ENCODE peak calls at places on chromosomes 2 and 18, in four cellular contexts. U, E, J and F are unnamed samples.

GRCh38 chr18:67864677-67865340 is 348.3 kb upstream of the DSEL start:
- DNase-seq in U (no peak), E (peak), J (peak), F (peak)

GRCh38 chr2:128736689-128737545 is 418.2 kb upstream of the HS6ST1 start:
- DNase-seq in U (peak), E (peak), J (peak), F (peak)

GRCh38 chr18:79912409-79912991 is 39.0 kb downstream of the SLC66A2 start:
- DNase-seq in U (no peak), E (peak), J (peak), F (peak)

GRCh38 chr2:111698743-111699554 is 185.0 kb downstream of the ANAPC1 start:
- DNase-seq in U (peak), E (peak), J (peak), F (peak)

GRCh38 chr2:127678531-127678930 is 3.2 kb upstream of the LIMS2 start:
- DNase-seq in U (no peak), E (no peak), J (no peak), F (no peak)

GRCh38 chr2:241020201-241020600 is 21.8 kb downstream of the SNED1 start:
- DNase-seq in U (no peak), E (no peak), J (no peak), F (no peak)

GRCh38 chr18:44079602-44080001 is 601.1 kb upstream of the SETBP1 start:
- DNase-seq in U (no peak), E (peak), J (peak), F (peak)

GRCh38 chr18:75162467-75162866 is 46.5 kb downstream of the PTGR3 start:
- DNase-seq in U (no peak), E (peak), J (peak), F (peak)

GRCh38 chr2:102073168-102073724 is 69.3 kb upstream of the IL1R1 start:
- DNase-seq in U (no peak), E (no peak), J (no peak), F (no peak)

GRCh38 chr2:54103454-54104314 is 11.7 kb upstream of the ACYP2 start:
- DNase-seq in U (peak), E (peak), J (peak), F (peak)

GRCh38 chr2:171515672-171516298 is 6.5 kb upstream of the CYBRD1 start:
- DNase-seq in U (no peak), E (peak), J (peak), F (peak)

GRCh38 chr2:152755029-152755428 is 36.6 kb downstream of the ARL6IP6 start:
- DNase-seq in U (no peak), E (peak), J (no peak), F (no peak)

GRCh38 chr2:220707261-220707660 is 864.8 kb downstream of the EPHA4 start:
- DNase-seq in U (no peak), E (no peak), J (no peak), F (no peak)

GRCh38 chr2:74884118-74884517 is 50.2 kb downstream of the HK2 start:
- DNase-seq in U (no peak), E (no peak), J (no peak), F (no peak)

GRCh38 chr2:26848336-26849055 is 564 bp downstream of the DPYSL5 start:
- DNase-seq in U (no peak), E (no peak), J (no peak), F (no peak)

GRCh38 chr18:44851806-44852205 is 171.1 kb downstream of the SETBP1 start:
- DNase-seq in U (no peak), E (no peak), J (no peak), F (no peak)

GRCh38 chr2:237923507-237924163 is 43.2 kb upstream of the UBE2F start:
- DNase-seq in U (peak), E (peak), J (peak), F (peak)

GRCh38 chr18:58362027-58362575 is 266.8 kb downstream of the ALPK2 start:
- DNase-seq in U (peak), E (peak), J (peak), F (peak)

GRCh38 chr2:183665976-183666375 is 541.7 kb downstream of the NUP35 start:
- DNase-seq in U (no peak), E (peak), J (peak), F (peak)

GRCh38 chr2:241003369-241003768 is 5.0 kb downstream of the SNED1 start:
- DNase-seq in U (no peak), E (no peak), J (no peak), F (no peak)

GRCh38 chr2:191571163-191571769 is 106.7 kb upstream of the NABP1 start:
- DNase-seq in U (peak), E (peak), J (peak), F (peak)

GRCh38 chr18:39215920-39216319 is 1650.3 kb upstream of the CELF4 start:
- DNase-seq in U (no peak), E (no peak), J (no peak), F (no peak)

GRCh38 chr18:35344736-35345459 is 678 bp upstream of the ZNF24 start:
- DNase-seq in U (no peak), E (no peak), J (no peak), F (no peak)

GRCh38 chr2:171166328-171166983 is 5.8 kb upstream of the TLK1 start:
- DNase-seq in U (no peak), E (peak), J (no peak), F (no peak)

GRCh38 chr2:126831234-126832005 is 67.3 kb upstream of the TEX51 start:
- DNase-seq in U (no peak), E (peak), J (no peak), F (no peak)

GRCh38 chr18:36419913-36420531 is 122.5 kb downstream of the FHOD3 start:
- DNase-seq in U (no peak), E (no peak), J (peak), F (no peak)

GRCh38 chr2:1894578-1894977 is 150.3 kb upstream of the PXDN start:
- DNase-seq in U (no peak), E (no peak), J (no peak), F (no peak)

GRCh38 chr2:146652311-146652710 is 1192.5 kb upstream of the ACVR2A start:
- DNase-seq in U (no peak), E (no peak), J (no peak), F (peak)

GRCh38 chr18:12597775-12598174 is 60.1 kb downstream of the SPIRE1 start:
- DNase-seq in U (peak), E (peak), J (peak), F (peak)

GRCh38 chr18:22977847-22978701 is 44.9 kb downstream of the RBBP8 start:
- DNase-seq in U (peak), E (peak), J (peak), F (peak)

GRCh38 chr2:104847821-104848160 is 6.1 kb upstream of the POU3F3 start:
- DNase-seq in U (no peak), E (no peak), J (no peak), F (peak)

GRCh38 chr18:51089691-51090090 is 59.7 kb downstream of the SMAD4 start:
- DNase-seq in U (no peak), E (no peak), J (peak), F (no peak)

GRCh38 chr2:119119999-119120710 is 38.4 kb downstream of the C1QL2 start:
- DNase-seq in U (no peak), E (no peak), J (no peak), F (no peak)

GRCh38 chr18:2240311-2240705 is 331.0 kb downstream of the METTL4 start:
- DNase-seq in U (no peak), E (peak), J (peak), F (no peak)

GRCh38 chr2:240561325-240561971 is 1.3 kb downstream of the DUSP28 start:
- DNase-seq in U (no peak), E (peak), J (peak), F (peak)

GRCh38 chr2:196259507-196260481 is 88.4 kb upstream of the STK17B start:
- DNase-seq in U (no peak), E (peak), J (peak), F (peak)

GRCh38 chr2:33226546-33226945 is 249.9 kb upstream of the RASGRP3 start:
- DNase-seq in U (no peak), E (no peak), J (no peak), F (no peak)

GRCh38 chr2:104545055-104545454 is 308.9 kb upstream of the POU3F3 start:
- DNase-seq in U (no peak), E (no peak), J (no peak), F (no peak)

GRCh38 chr2:181426687-181427086 is 30.5 kb upstream of the ITGA4 start:
- DNase-seq in U (no peak), E (no peak), J (no peak), F (no peak)

GRCh38 chr2:230864605-230865323 is at the start of gene ITM2C:
- DNase-seq in U (peak), E (peak), J (peak), F (peak)
- TF ChIP-seq CTCF in U (peak), E (peak), J (peak), F (peak)

GRCh38 chr2:206250041-206250897 is 24.2 kb upstream of the ZDBF2 start:
- DNase-seq in U (peak), E (peak), J (no peak), F (no peak)
- H3K4me3 ChIP-seq in U (peak), E (peak), J (no peak), F (peak)

DNA sequence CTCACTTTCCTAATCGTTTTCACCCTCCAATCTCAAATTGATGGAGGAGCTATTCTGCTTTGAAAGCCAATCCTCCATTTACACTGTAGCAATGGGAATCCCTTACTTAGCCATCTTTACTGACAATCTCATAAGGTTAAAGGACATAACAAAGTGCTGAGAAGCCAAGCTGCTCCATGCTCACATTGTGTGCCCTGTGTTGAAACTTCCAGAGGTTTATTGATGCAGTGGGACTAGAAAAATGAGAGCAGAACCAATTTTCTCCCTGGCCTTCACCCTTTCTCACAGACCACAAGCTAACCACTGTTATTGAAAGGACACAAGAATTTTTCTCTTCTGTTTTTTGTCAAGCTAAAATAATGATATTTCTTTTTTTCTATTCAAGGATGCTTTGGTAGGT is 63.8 kb downstream of the CSRNP3 start:
- DNase-seq in U (no peak), E (no peak), J (no peak), F (peak)
- TF ChIP-seq CTCF in U (no peak), E (no peak), J (no peak), F (no peak)

GRCh38 chr2:10078001-10078400 is 2.2 kb downstream of the CYS1 start:
- DNase-seq in U (no peak), E (no peak), J (no peak), F (no peak)

GRCh38 chr2:10078704-10079191 is 1.5 kb downstream of the CYS1 start:
- DNase-seq in U (no peak), E (peak), J (no peak), F (no peak)

GRCh38 chr2:10079192-10079930 is 850 bp downstream of the CYS1 start:
- DNase-seq in U (peak), E (peak), J (peak), F (peak)

GRCh38 chr2:10079931-10080535 is at the start of gene CYS1:
- DNase-seq in U (peak), E (peak), J (no peak), F (no peak)

DNA sequence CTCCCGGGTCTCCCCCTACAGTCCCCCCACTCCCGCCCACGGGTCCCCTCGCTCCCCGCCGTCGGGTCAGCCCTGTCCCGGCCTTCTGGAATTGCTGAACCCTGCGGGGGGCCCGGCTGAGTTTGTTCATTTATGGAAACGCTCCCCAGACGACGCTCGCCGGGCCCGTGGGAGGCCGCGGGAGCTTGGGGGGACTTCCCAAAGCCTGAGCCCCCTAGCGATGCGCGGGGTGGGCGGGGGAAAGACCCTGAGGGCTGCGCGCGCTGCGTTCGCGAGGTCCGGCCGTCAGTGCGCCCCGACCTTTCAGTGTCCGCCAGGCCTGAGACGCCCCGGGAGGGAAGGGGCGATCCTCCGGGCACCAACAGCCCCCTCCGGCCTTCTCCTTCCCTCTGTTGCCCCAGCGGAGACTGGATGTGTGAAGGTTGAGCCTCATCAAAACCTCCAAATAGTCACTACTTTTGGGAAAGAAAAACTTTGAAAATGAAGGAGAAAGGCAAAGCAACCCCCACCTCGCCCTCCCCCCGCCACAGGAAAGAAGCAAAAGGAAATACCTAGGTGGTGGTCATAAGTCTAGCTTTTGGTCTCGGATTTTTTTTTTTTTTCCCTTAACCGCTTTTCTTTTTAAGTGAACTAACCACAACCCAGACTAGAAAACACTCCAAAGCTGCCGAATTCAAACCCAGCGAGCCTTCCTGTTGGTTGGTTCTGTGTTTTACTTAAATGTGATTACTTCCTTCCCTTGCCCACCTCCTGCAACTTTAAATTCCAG is 509 bp upstream of the CYS1 start:
- DNase-seq in U (no peak), E (no peak), J (no peak), F (peak)
- H3K4me3 ChIP-seq in U (peak), E (no peak), J (no peak), F (peak)

GRCh38 chr2:20650412-20650879 is 452 bp downstream of the HS1BP3 start:
- DNase-seq in U (peak), E (peak), J (peak), F (no peak)
- TF ChIP-seq CTCF in U (no peak), E (no peak), J (no peak), F (no peak)

DNA sequence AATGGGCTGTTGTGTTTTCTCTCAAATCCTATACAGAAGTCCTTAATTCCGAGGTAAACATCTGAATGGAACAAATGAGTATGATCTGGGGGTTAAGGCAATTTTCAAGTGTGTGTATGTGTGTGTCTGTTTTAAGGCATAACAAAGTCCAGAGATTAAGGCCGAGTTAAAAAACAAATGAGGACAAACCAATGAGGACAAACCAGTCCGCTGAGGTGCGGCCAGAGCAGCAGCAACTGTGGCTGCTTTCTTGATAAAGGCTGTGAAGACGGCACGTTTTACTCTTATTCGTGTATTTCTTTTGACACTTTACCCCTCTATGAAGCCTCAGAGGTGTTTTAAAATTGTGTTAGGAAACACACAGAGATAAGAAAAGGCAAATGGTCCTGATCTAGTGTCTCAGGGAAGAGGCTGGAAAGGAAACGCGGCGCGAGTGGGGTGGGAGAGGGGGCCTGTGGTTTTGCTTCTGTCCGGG is 495 bp upstream of the GULP1 start:
- DNase-seq in U (peak), E (peak), J (peak), F (peak)
- H3K4me3 ChIP-seq in U (peak), E (peak), J (peak), F (peak)

GRCh38 chr18:6633370-6633769 is 96.1 kb upstream of the ARHGAP28 start:
- DNase-seq in U (no peak), E (no peak), J (no peak), F (no peak)
- TF ChIP-seq CTCF in U (no peak), E (no peak), J (no peak), F (no peak)

GRCh38 chr2:39667142-39667880 is 1.6 kb downstream of the TMEM178A start:
- DNase-seq in U (no peak), E (no peak), J (no peak), F (no peak)
- H3K4me3 ChIP-seq in U (no peak), E (no peak), J (no peak), F (no peak)